ENCODE peak calls at places on chromosomes 16 and 17, in six cellular contexts. V is RWPE1, F is GM23338, J is MCF 10A, O is GM13977, T is activated B cell treated with CpG ODN at 0.5 μM for 24 hours. W is an unnamed sample.

GRCh38 chr17:21817791-21818364 is 125.6 kb downstream of the KCNJ18 start:
- DNase-seq in O (no peak), V (no peak), F (no peak), T (no peak), J (no peak), W (no peak)

GRCh38 chr17:66467766-66468165 is 165.4 kb downstream of the PRKCA start:
- DNase-seq in T (no peak), J (no peak), F (no peak), V (no peak), O (no peak), W (no peak)

GRCh38 chr17:76276069-76276431 is 10.9 kb downstream of the UBALD2 start:
- DNase-seq in V (no peak), F (no peak), O (no peak), T (peak), J (no peak), W (no peak)

GRCh38 chr16:15955425-15955824 is 6.0 kb downstream of the ABCC1 start:
- DNase-seq in F (no peak), T (no peak), O (no peak), V (no peak), J (no peak), W (no peak)

GRCh38 chr16:9821331-9821730 is 360.9 kb downstream of the GRIN2A start:
- DNase-seq in J (no peak), T (no peak), O (no peak), F (no peak), V (no peak), W (no peak)

GRCh38 chr17:65855245-65855644 is 293.8 kb upstream of the AXIN2 start:
- DNase-seq in V (peak), J (peak), F (peak), O (no peak), T (no peak), W (no peak)

GRCh38 chr16:75029854-75030253 is 31.0 kb downstream of the ZNRF1 start:
- DNase-seq in V (no peak), O (no peak), J (no peak), T (no peak), F (no peak), W (no peak)

GRCh38 chr17:79027925-79028491 is 4.0 kb downstream of the C1QTNF1 start:
- DNase-seq in V (no peak), J (peak), T (peak), F (no peak), O (no peak), W (no peak)

GRCh38 chr17:80927791-80928216 is 63.8 kb upstream of the CHMP6 start:
- DNase-seq in V (no peak), J (no peak), F (no peak), T (no peak), O (no peak), W (no peak)

GRCh38 chr17:29146369-29146972 is 33.7 kb downstream of the MYO18A start:
- DNase-seq in F (no peak), T (no peak), O (no peak), V (no peak), J (no peak), W (no peak)

DNA sequence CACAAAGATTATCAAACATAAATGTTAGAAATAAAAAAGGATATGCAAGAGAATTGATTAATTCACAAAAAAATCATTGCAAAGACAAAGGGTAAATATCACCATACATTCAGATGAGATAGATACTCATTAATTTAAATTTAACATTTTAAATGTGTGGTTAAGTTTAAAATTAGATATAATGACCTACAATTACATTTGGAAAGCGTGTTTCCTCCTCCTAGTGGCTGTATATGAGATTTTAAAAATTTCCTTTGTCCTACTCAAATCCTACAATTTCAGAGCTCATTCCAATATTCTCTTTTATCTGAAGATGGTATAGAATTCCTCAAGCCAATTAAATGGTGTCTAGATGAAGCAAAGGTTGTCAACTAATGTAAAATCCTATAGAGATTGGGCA is 169.2 kb upstream of the CDH8 start:
- DNase-seq in T (no peak), F (no peak), O (no peak), J (no peak), V (no peak), W (no peak)
- TF ChIP-seq CTCF in T (no peak), F (peak), O (no peak), J (no peak), V (no peak), W (peak)

DNA sequence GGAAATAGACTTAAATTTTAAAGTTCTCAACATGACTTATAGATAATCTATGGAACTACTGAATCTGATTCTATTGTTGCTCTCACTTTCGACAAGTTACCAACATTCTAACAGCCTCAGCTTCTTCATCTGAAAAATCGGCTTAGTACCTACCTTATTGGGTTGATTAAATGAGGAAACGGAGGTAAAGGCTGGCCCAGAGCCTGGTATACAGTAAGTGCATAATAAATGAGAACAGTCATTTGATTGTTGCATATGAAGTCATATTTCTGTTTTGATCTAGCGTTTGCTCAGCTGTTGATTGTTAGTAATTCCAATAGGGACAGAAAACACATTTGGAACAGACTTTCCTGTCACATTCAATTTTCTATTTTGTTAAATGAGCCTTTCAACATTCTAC is 4.6 kb downstream of the VPS35L start:
- DNase-seq in J (no peak), F (no peak), O (no peak), T (no peak), V (no peak), W (no peak)
- TF ChIP-seq CTCF in J (no peak), F (no peak), O (no peak), T (no peak), V (no peak), W (no peak)

DNA sequence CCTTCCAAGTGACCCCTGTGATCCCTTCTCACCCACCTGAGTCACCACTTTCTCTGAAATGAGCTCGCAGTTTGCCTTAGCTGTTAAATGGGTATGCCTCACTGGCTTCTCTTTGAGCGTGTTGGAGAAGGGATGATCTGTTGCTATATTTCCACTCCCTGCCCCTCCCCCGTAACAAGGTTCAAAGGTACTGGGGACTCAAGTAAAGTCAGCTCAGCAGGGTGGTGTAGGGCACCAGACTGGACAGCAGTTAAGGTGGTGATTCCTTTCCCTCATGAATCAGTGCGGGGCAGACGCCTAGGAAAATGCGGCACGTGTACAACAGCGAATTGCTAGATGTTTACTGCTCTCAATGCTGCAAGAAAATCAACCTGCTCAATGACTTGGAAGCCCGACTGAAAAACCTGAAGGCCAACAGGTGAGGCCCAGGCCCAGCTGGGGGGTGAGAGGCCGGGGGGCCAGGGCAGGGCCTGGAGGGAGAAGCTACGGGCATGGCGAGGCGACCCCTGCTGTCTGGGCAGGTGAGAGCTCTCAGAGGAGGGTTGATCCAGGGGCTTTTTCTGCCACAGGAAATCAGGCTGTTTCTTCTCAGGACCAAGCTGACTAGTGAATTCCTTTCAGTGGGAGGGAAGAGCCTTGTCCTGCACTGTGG is 130.3 kb downstream of the RAB11FIP4 start:
- DNase-seq in F (no peak), V (no peak), O (no peak), T (no peak), J (no peak), W (no peak)
- TF ChIP-seq CTCF in F (no peak), V (no peak), O (no peak), T (no peak), J (no peak), W (no peak)

DNA sequence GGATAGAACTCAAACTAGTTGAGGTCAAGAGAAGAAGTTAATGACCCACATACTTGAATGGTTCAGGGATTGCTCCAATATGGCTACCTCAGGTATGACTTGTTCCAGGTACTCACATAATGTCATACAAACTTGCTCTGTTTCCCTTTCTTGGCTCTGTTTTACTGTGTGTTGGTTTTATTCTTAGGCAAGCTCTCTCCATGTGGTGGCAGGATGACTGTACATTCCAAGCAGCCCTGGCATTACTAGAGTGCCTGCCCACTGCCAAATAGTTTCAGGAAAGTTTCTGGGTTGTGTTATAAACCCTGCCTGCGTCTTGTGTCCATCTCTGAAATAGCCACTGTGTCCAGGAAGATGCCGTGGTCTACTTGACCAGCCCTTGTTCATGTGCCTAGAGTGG is 476.8 kb downstream of the SHISA9 start:
- DNase-seq in V (no peak), F (no peak), J (peak), O (no peak), T (no peak), W (no peak)
- TF ChIP-seq CTCF in V (no peak), F (no peak), J (no peak), O (no peak), T (no peak), W (no peak)

GRCh38 chr16:47260496-47260895 is 116.8 kb upstream of the NETO2 start:
- DNase-seq in O (no peak), F (no peak), J (no peak), T (no peak), V (no peak), W (no peak)

GRCh38 chr16:47254771-47255170 is 111.0 kb upstream of the NETO2 start:
- DNase-seq in O (no peak), J (no peak), T (no peak), F (no peak), V (no peak), W (no peak)

GRCh38 chr16:47262938-47263337 is 119.2 kb upstream of the NETO2 start:
- DNase-seq in J (no peak), O (no peak), T (no peak), V (no peak), F (no peak), W (no peak)

DNA sequence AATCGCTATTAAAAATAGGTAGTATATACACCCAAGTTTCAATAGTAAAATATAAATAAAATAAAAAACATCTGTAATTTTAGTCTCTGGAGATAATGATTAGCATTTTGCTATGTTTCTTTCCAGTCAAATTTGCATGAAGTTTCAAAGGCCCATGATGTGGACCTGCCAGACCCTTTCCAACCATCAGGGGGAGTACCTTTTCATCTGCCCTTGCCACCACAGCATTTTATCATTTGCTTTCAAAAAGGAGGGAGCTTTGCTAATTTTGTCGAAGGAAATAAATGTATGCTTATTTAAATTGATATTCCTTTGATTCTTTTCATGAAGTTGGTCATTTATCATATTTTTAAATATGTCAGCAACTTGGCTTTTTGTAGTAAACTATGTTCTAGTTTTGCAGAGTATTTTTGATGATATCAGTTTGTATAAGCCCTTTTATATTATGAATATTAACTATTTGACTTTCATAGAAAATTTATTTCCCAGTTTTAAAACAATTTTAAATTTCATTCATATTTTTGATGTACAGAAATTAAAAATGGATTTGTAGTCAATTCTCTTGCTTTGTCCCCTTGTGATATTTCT is 115.2 kb upstream of the NETO2 start:
- DNase-seq in V (peak), O (peak), J (peak), F (peak), T (no peak), W (no peak)
- TF ChIP-seq CTCF in V (peak), O (peak), J (peak), F (peak), T (peak), W (peak)

GRCh38 chr17:35021520-35022380 is 41.4 kb downstream of the LIG3 start:
- DNase-seq in V (no peak), T (no peak), J (no peak), O (no peak), F (no peak), W (no peak)

GRCh38 chr17:35019386-35020179 is 39.3 kb downstream of the LIG3 start:
- DNase-seq in V (no peak), T (no peak), F (no peak), J (no peak), O (no peak), W (no peak)

GRCh38 chr17:35025541-35025940 is 38.0 kb downstream of the RFFL start:
- DNase-seq in V (no peak), F (no peak), O (no peak), J (no peak), T (no peak), W (no peak)

GRCh38 chr17:35023538-35023937 is 40.0 kb downstream of the RFFL start:
- DNase-seq in T (no peak), O (no peak), V (no peak), F (no peak), J (peak), W (no peak)

GRCh38 chr17:35022536-35023063 is 40.9 kb downstream of the RFFL start:
- DNase-seq in J (peak), F (no peak), T (peak), V (peak), O (peak), W (no peak)
- TF ChIP-seq CTCF in J (no peak), F (no peak), T (no peak), V (no peak), O (no peak), W (no peak)

GRCh38 chr17:45663772-45664171 is 120.3 kb upstream of the CRHR1 start:
- DNase-seq in F (no peak), J (no peak), O (no peak), V (no peak), T (no peak), W (no peak)
- TF ChIP-seq CTCF in F (no peak), J (no peak), O (no peak), V (no peak), T (no peak), W (no peak)

GRCh38 chr17:13940858-13941665 is 128.2 kb upstream of the COX10 start:
- DNase-seq in O (no peak), F (peak), J (peak), T (no peak), V (peak), W (no peak)
- TF ChIP-seq CTCF in O (no peak), F (peak), J (no peak), T (no peak), V (no peak), W (peak)

W was measured in type B pancreatic cell.